ENCODE peak calls at places on chromosomes 1 and 21, in ten cellular contexts. X, H, B, J, I, C, A, Y, R and V are unnamed samples. For H3K9me3, the result is how much of the 10 kb centered on the place peaks cover.

GRCh38 chr1:110067429-110067956 is 3.0 kb downstream of the ALX3 start:
- DNase-seq in B (peak), H (no peak), R (no peak), Y (no peak), C (no peak), A (no peak), J (no peak), X (no peak), I (no peak), V (no peak)

GRCh38 chr1:44433209-44433608 is 28.2 kb downstream of the RNF220 start:
- DNase-seq in C (no peak), J (no peak), Y (no peak), R (no peak), H (no peak), A (no peak), I (no peak), X (no peak), B (no peak), V (no peak)

GRCh38 chr1:36728051-36728450 is 245.3 kb upstream of the CSF3R start:
- DNase-seq in J (no peak), A (no peak), B (no peak), Y (no peak), C (no peak), I (no peak), X (no peak), R (no peak), H (no peak), V (no peak)

GRCh38 chr21:35838987-35839763 is 221.2 kb downstream of the SETD4 start:
- DNase-seq in Y (no peak), B (no peak), J (no peak), A (no peak), H (no peak), C (no peak), R (no peak), X (no peak), I (no peak), V (no peak)

GRCh38 chr1:107750364-107750959 is 214.5 kb downstream of the VAV3 start:
- DNase-seq in B (no peak), H (peak), Y (no peak), A (peak), R (peak), C (peak), I (peak), J (peak), X (peak), V (no peak)

GRCh38 chr1:1142844-1143243 is 27.0 kb upstream of the C1orf159 start:
- DNase-seq in R (no peak), I (no peak), X (peak), H (no peak), J (no peak), C (no peak), B (no peak), A (no peak), Y (no peak), V (no peak)

GRCh38 chr1:17912491-17912890 is 157.4 kb downstream of the ACTL8 start:
- DNase-seq in A (no peak), R (no peak), X (no peak), B (no peak), H (no peak), J (no peak), C (no peak), I (no peak), Y (no peak), V (no peak)

GRCh38 chr1:232291258-232291657 is 338.7 kb downstream of the SIPA1L2 start:
- DNase-seq in R (no peak), A (no peak), X (no peak), C (no peak), I (no peak), H (no peak), B (no peak), J (no peak), Y (no peak), V (no peak)

GRCh38 chr1:184409011-184409410 is 22.2 kb downstream of the C1orf21 start:
- DNase-seq in I (no peak), H (no peak), B (no peak), R (no peak), J (no peak), Y (no peak), X (no peak), A (peak), C (peak), V (no peak)

GRCh38 chr1:46489638-46490602 is at the start of gene DMBX1:
- DNase-seq in X (peak), I (no peak), B (peak), J (peak), Y (no peak), R (peak), H (peak), A (no peak), C (peak), V (no peak)

GRCh38 chr1:96971849-96972602 is 250.4 kb downstream of the PTBP2 start:
- DNase-seq in B (no peak), X (no peak), J (no peak), A (peak), C (no peak), Y (no peak), I (no peak), R (no peak), H (no peak), V (no peak)

GRCh38 chr1:75594327-75594726 is 16.6 kb downstream of the SLC44A5 start:
- DNase-seq in H (no peak), X (no peak), I (no peak), B (no peak), A (no peak), C (no peak), R (no peak), Y (no peak), J (no peak), V (no peak)

GRCh38 chr1:75588779-75589475 is 22.0 kb downstream of the SLC44A5 start:
- DNase-seq in I (no peak), Y (no peak), C (no peak), B (no peak), X (no peak), A (no peak), J (no peak), H (no peak), R (no peak), V (no peak)

GRCh38 chr1:75587692-75588091 is 23.2 kb downstream of the SLC44A5 start:
- DNase-seq in X (no peak), C (no peak), B (no peak), H (no peak), Y (no peak), J (no peak), A (no peak), R (no peak), I (no peak), V (no peak)

GRCh38 chr1:75589637-75590036 is 21.3 kb downstream of the SLC44A5 start:
- DNase-seq in H (no peak), X (no peak), A (no peak), B (no peak), R (no peak), Y (no peak), C (no peak), J (no peak), I (no peak), V (no peak)
- H3K9me3 ChIP-seq in H (under half), X (under half), A (under half), B (under half), R (under half), Y (under half), C (under half), J (under half), I (under half), V (under half)

GRCh38 chr1:9633493-9633892 is 18.0 kb upstream of the PIK3CD start:
- DNase-seq in R (no peak), B (no peak), Y (no peak), X (no peak), C (no peak), H (no peak), I (no peak), J (no peak), A (no peak), V (no peak)

GRCh38 chr1:9628541-9629444 is 22.7 kb upstream of the PIK3CD start:
- DNase-seq in R (no peak), Y (no peak), C (no peak), A (no peak), B (no peak), J (peak), I (no peak), X (peak), H (no peak), V (no peak)

GRCh38 chr1:9630331-9631081 is 21.0 kb upstream of the PIK3CD start:
- DNase-seq in I (no peak), J (no peak), R (no peak), A (no peak), C (no peak), Y (no peak), H (no peak), X (no peak), B (no peak), V (no peak)

GRCh38 chr1:9629445-9630201 is 21.9 kb upstream of the PIK3CD start:
- DNase-seq in B (peak), A (no peak), I (no peak), H (no peak), R (no peak), Y (peak), X (peak), C (no peak), J (peak), V (no peak)

DNA sequence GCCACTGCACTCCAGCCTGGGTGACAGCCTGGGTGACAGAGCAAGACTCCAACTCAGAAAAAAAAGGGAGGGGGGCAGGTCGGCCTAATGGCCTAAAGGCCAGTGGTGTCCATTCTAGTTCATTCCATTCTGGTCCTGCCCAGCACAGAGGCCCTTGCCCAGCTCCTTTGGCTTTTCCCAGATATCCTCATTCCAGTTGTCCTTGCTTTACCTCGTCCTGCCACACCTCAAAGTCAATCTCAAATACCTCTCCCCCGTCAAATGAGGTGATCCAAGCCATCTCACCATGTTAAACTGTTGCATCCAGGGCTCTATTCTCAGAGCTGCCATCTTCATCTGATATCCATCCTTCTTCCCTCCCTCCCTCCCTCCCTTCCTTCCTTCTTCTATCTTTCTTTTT is 19.9 kb upstream of the PIK3CD start:
- DNase-seq in B (no peak), A (no peak), R (no peak), X (no peak), Y (no peak), C (no peak), J (no peak), I (no peak), H (no peak), V (no peak)
- H3K9me3 ChIP-seq in B (under half), A (under half), R (under half), X (under half), Y (under half), C (under half), J (under half), I (under half), H (under half), V (under half)

GRCh38 chr1:20421441-20421840 is 64.6 kb downstream of the CAMK2N1 start:
- DNase-seq in H (no peak), Y (no peak), A (no peak), R (no peak), X (no peak), C (no peak), J (no peak), I (no peak), B (no peak), V (no peak)
- H3K9me3 ChIP-seq in H (under half), Y (under half), A (under half), R (under half), X (under half), C (under half), J (under half), I (under half), B (under half), V (under half)

DNA sequence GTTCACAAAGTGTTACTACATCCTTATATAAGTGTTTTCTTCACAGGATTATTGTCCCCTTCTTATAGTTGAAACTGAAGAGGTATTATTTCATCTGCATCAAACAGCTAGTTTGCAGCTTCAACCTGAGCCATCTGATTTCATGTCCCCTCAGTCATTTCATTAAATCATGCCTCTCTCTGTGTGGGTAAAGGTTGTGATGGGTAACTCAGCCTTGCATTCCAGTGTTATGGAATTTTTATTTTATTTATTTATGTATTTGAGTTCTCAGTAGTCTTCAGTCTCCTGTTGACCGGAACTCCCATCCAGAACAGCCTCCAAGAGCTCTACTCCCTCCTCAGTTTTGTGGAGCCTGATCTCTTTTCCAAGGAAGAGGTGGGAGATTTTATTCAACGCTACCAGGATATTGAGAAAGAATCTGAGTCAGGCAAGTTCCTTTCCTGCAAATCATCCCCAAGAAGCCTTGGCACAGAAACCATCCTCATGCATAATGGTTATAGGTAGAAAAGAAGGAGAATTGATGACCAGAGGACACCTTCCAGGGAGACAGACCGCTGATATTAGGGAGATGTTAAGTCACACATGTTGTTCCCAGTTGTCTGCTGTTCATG is 21.8 kb downstream of the CHD1L start:
- DNase-seq in J (no peak), R (no peak), C (peak), B (no peak), Y (no peak), H (no peak), I (no peak), X (no peak), A (peak), V (no peak)
- H3K9me3 ChIP-seq in J (under half), R (under half), C (under half), B (under half), Y (under half), H (under half), I (under half), X (under half), A (under half), V (under half)

DNA sequence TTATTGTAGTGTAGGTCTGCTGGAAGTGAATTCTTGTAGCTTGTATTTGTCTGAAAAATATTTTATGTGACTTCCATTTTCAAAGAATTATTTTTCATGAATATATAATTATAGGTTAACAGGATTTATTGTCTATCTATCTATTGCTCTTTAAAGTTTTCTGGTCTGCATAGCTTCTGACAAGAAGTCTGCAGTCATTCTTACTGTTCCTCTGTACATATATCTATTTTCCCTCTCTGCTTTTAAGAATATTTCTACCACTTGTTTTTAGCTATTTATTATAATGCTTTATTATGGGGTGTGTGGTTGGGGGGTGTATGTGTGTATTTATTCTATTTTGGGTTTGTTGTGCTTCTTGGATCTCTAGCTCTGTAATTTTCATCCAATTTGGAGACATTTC is 77.4 kb downstream of the ETS2 start:
- DNase-seq in B (no peak), X (no peak), J (no peak), C (peak), A (no peak), H (no peak), Y (no peak), R (no peak), I (no peak), V (no peak)
- H3K9me3 ChIP-seq in B (under half), X (under half), J (under half), C (under half), A (under half), H (under half), Y (under half), R (under half), I (under half), V (under half)

GRCh38 chr21:40334159-40334558 is 466.9 kb downstream of the PCP4 start:
- DNase-seq in R (no peak), H (no peak), A (no peak), B (no peak), J (no peak), I (no peak), Y (no peak), X (no peak), C (no peak), V (no peak)

GRCh38 chr21:40331804-40332203 is 464.6 kb downstream of the PCP4 start:
- DNase-seq in B (no peak), H (no peak), C (no peak), A (no peak), R (no peak), I (no peak), X (no peak), J (no peak), Y (no peak), V (no peak)

GRCh38 chr21:40335689-40336088 is 468.5 kb downstream of the PCP4 start:
- DNase-seq in C (no peak), H (no peak), J (no peak), Y (no peak), A (no peak), B (no peak), X (no peak), R (no peak), I (no peak), V (no peak)

GRCh38 chr21:40333731-40334130 is 466.5 kb downstream of the PCP4 start:
- DNase-seq in A (no peak), I (no peak), R (no peak), H (no peak), J (no peak), C (no peak), X (no peak), B (no peak), Y (no peak), V (no peak)

GRCh38 chr21:40331182-40331581 is 463.9 kb downstream of the PCP4 start:
- DNase-seq in J (no peak), R (no peak), C (no peak), I (no peak), B (no peak), A (no peak), X (no peak), H (no peak), Y (no peak), V (no peak)
- H3K9me3 ChIP-seq in J (under half), R (under half), C (under half), I (under half), B (under half), A (under half), X (under half), H (under half), Y (under half), V (under half)

DNA sequence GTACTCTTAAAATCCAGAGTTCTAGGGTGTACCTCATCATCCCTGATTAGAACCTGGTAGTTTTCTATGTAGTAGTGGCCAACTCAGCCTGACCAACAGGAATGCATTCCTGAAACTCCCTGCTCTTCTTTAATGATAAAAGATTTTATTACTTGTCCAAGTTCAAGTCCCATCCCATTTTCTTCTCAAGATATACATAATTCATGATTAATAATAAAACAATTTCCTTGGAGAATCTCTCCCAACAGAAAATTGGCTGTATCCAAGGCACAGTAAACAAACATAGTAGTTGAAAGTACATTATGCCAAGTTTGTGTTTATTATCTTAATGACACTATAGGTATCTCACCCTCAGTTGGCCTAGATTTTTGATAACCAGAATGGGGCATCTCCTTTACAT is 714.1 kb upstream of the ADAMTS5 start:
- DNase-seq in X (no peak), A (peak), H (no peak), C (peak), Y (no peak), I (no peak), J (no peak), B (no peak), R (no peak), V (no peak)
- H3K9me3 ChIP-seq in X (under half), A (under half), H (under half), C (under half), Y (under half), I (under half), J (under half), B (under half), R (under half), V (under half)

GRCh38 chr1:4518621-4519020 is 135.8 kb upstream of the AJAP1 start:
- DNase-seq in A (no peak), I (no peak), Y (no peak), H (no peak), B (no peak), J (no peak), R (no peak), C (no peak), X (no peak), V (no peak)

GRCh38 chr1:4515727-4516289 is 138.6 kb upstream of the AJAP1 start:
- DNase-seq in J (no peak), A (no peak), B (no peak), X (no peak), C (no peak), I (peak), H (no peak), Y (no peak), R (no peak), V (no peak)

GRCh38 chr1:4519954-4520353 is 134.5 kb upstream of the AJAP1 start:
- DNase-seq in J (no peak), A (no peak), R (no peak), C (no peak), B (no peak), H (no peak), Y (no peak), I (no peak), X (no peak), V (no peak)

GRCh38 chr1:4516596-4516995 is 137.8 kb upstream of the AJAP1 start:
- DNase-seq in C (no peak), Y (no peak), I (no peak), J (no peak), A (no peak), R (no peak), H (no peak), B (no peak), X (no peak), V (no peak)

GRCh38 chr1:4517559-4517958 is 136.8 kb upstream of the AJAP1 start:
- DNase-seq in R (no peak), B (no peak), C (no peak), I (no peak), Y (no peak), A (no peak), X (no peak), H (no peak), J (no peak), V (no peak)
- H3K9me3 ChIP-seq in R (under half), B (under half), C (under half), I (under half), Y (under half), A (under half), X (under half), H (under half), J (under half), V (under half)